ENCODE peak calls at places on chromosomes 3 and 15, in six cellular contexts. One of them, this sample, is unnamed.

GRCh38 chr3:104349836-104350235 is 1016.9 kb upstream of the ALCAM start:
- DNase-seq in GM12878: no peak
- DNase-seq in H1: no peak
- DNase-seq in HepG2: no peak
- DNase-seq in HCT116: no peak
- DNase-seq in K562: no peak
- DNase-seq in this sample: no peak

GRCh38 chr15:34241376-34242350 is 16.8 kb downstream of the EMC4 start:
- DNase-seq in H1: no peak
- DNase-seq in GM12878: no peak
- DNase-seq in HCT116: no peak
- DNase-seq in K562: peak; percentile 43
- DNase-seq in HepG2: peak; percentile 34
- DNase-seq in this sample: no peak

GRCh38 chr15:67915374-67916050 is 75.7 kb upstream of the RNU6-1 start:
- DNase-seq in HCT116: no peak
- DNase-seq in HepG2: peak; percentile 96
- DNase-seq in H1: no peak
- DNase-seq in K562: no peak
- DNase-seq in GM12878: no peak
- DNase-seq in this sample: no peak

GRCh38 chr3:113454057-113454456 is 12.8 kb upstream of the CFAP44 start:
- DNase-seq in HepG2: no peak
- DNase-seq in HCT116: no peak
- DNase-seq in K562: no peak
- DNase-seq in GM12878: no peak
- DNase-seq in H1: no peak
- DNase-seq in this sample: no peak

GRCh38 chr15:41692049-41692448 is 31.8 kb downstream of the MGA start:
- DNase-seq in K562: no peak
- DNase-seq in HCT116: no peak
- DNase-seq in GM12878: no peak
- DNase-seq in H1: no peak
- DNase-seq in HepG2: no peak
- DNase-seq in this sample: no peak

GRCh38 chr3:44894485-44894884 is 20.1 kb downstream of the TGM4 start:
- DNase-seq in HepG2: no peak
- DNase-seq in HCT116: no peak
- DNase-seq in GM12878: no peak
- DNase-seq in K562: no peak
- DNase-seq in H1: no peak
- DNase-seq in this sample: no peak

GRCh38 chr3:46100812-46101211 is 73.5 kb upstream of the XCR1 start:
- DNase-seq in H1: no peak
- DNase-seq in K562: no peak
- DNase-seq in HCT116: no peak
- DNase-seq in GM12878: no peak
- DNase-seq in HepG2: no peak
- DNase-seq in this sample: no peak

GRCh38 chr3:143207338-143207961 is 87.9 kb downstream of the CHST2 start:
- DNase-seq in HCT116: no peak
- DNase-seq in GM12878: peak; percentile 95
- DNase-seq in H1: no peak
- DNase-seq in HepG2: no peak
- DNase-seq in K562: peak; percentile 33
- DNase-seq in this sample: no peak

GRCh38 chr15:76235186-76235826 is 76.0 kb downstream of the ETFA start:
- DNase-seq in GM12878: no peak
- DNase-seq in HCT116: peak; percentile 19
- DNase-seq in K562: no peak
- DNase-seq in HepG2: peak; percentile 42
- DNase-seq in H1: no peak
- DNase-seq in this sample: no peak

GRCh38 chr15:99708563-99708962 is 24.7 kb downstream of the LYSMD4 start:
- DNase-seq in K562: no peak
- DNase-seq in HepG2: no peak
- DNase-seq in H1: no peak
- DNase-seq in HCT116: peak; percentile 79
- DNase-seq in GM12878: no peak
- DNase-seq in this sample: no peak

GRCh38 chr3:45906681-45907220 is 20.4 kb downstream of the CCR9 start:
- DNase-seq in K562: peak; percentile 40
- DNase-seq in GM12878: no peak
- DNase-seq in H1: no peak
- DNase-seq in HepG2: peak; percentile 8
- DNase-seq in HCT116: no peak
- DNase-seq in this sample: no peak

GRCh38 chr15:87702270-87702669 is 554.3 kb downstream of the NTRK3 start:
- DNase-seq in HCT116: no peak
- DNase-seq in K562: no peak
- DNase-seq in HepG2: no peak
- DNase-seq in H1: no peak
- DNase-seq in GM12878: no peak
- DNase-seq in this sample: no peak

GRCh38 chr3:177441281-177441812 is 244.1 kb upstream of the TBL1XR1 start:
- DNase-seq in GM12878: no peak
- DNase-seq in HepG2: no peak
- DNase-seq in HCT116: no peak
- DNase-seq in K562: no peak
- DNase-seq in H1: no peak
- DNase-seq in this sample: no peak

GRCh38 chr3:194042947-194043346 is 93.0 kb upstream of the HES1 start:
- DNase-seq in K562: no peak
- DNase-seq in HCT116: no peak
- DNase-seq in GM12878: no peak
- DNase-seq in H1: no peak
- DNase-seq in HepG2: peak; percentile 16
- DNase-seq in this sample: no peak

GRCh38 chr15:72724028-72724427 is 38.0 kb downstream of the BBS4 start:
- DNase-seq in GM12878: no peak
- DNase-seq in HCT116: no peak
- DNase-seq in HepG2: no peak
- DNase-seq in H1: no peak
- DNase-seq in K562: no peak
- DNase-seq in this sample: no peak

GRCh38 chr15:56608140-56608778 is 125.0 kb downstream of the ZNF280D start:
- DNase-seq in K562: no peak
- DNase-seq in HCT116: no peak
- DNase-seq in H1: no peak
- DNase-seq in HepG2: no peak
- DNase-seq in GM12878: peak; percentile 66
- DNase-seq in this sample: no peak

GRCh38 chr3:47912006-47912504 is 104.2 kb downstream of the MAP4 start:
- DNase-seq in K562: no peak
- DNase-seq in HCT116: no peak
- DNase-seq in H1: no peak
- DNase-seq in HepG2: no peak
- DNase-seq in GM12878: no peak
- DNase-seq in this sample: no peak

GRCh38 chr3:8975081-8976020 is 12.1 kb upstream of the RAD18 start:
- DNase-seq in K562: no peak
- DNase-seq in GM12878: no peak
- DNase-seq in HCT116: no peak
- DNase-seq in H1: no peak
- DNase-seq in HepG2: no peak
- DNase-seq in this sample: no peak

GRCh38 chr3:11477286-11477935 is 166.3 kb downstream of the VGLL4 start:
- DNase-seq in GM12878: no peak
- DNase-seq in HepG2: no peak
- DNase-seq in H1: no peak
- DNase-seq in HCT116: no peak
- DNase-seq in K562: no peak
- DNase-seq in this sample: no peak

GRCh38 chr3:112811150-112811884 is 35.3 kb downstream of the CD200R1L start:
- DNase-seq in H1: no peak
- DNase-seq in HCT116: no peak
- DNase-seq in K562: no peak
- DNase-seq in HepG2: no peak
- DNase-seq in GM12878: no peak
- DNase-seq in this sample: no peak

GRCh38 chr3:121430816-121431215 is 115.0 kb downstream of the POLQ start:
- DNase-seq in GM12878: no peak
- DNase-seq in HepG2: no peak
- DNase-seq in HCT116: no peak
- DNase-seq in H1: no peak
- DNase-seq in K562: no peak
- DNase-seq in this sample: no peak

GRCh38 chr3:31532587-31533168 is at the start of gene STT3B:
- DNase-seq in HepG2: peak; percentile 62
- DNase-seq in GM12878: peak; percentile 49
- DNase-seq in H1: peak; percentile 33
- DNase-seq in HCT116: peak; percentile 40
- DNase-seq in K562: peak; percentile 82
- DNase-seq in this sample: peak; percentile 58

GRCh38 chr3:88589131-88589530 is 439.4 kb downstream of the C3orf38 start:
- DNase-seq in HCT116: no peak
- DNase-seq in H1: no peak
- DNase-seq in HepG2: no peak
- DNase-seq in K562: no peak
- DNase-seq in GM12878: no peak
- DNase-seq in this sample: no peak

DNA sequence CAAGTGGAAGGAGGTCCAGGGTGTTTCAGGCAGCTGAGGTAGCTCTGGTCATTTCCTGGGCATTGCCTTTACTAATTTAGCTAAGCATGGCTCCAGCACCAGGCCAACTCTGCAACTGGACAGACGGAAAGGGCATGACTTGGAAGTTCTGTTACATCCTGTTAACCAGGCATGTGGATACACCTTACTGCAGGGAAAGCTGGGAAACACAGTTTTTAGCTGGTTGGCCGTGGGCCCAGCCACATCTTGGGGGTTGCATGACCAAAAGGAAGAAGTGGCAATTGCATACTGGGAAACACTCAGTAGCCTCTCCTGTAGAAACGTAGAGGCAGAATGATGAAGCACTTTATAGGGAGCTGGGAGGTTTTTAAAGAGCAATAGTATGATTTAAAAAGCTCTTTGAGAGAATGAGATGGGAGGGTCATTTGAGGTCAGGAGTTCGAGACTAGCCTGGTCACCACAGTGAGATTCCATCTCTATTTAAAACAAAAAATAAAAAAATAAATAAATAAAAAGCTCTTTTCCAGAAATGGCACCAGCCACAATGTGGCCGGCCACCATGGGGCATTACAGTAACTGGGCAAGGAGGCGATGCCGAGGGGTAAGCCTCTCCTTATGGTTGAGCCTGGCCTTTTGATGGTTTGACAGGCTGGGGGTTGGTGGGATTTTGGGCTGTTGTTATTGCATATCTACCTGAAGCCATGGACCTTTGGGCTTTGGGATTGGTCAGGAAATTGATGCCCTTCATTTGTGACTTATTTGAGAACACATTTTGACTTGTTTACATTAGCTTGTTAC is 28.6 kb downstream of the TRAK1 start:
- DNase-seq in GM12878: no peak
- DNase-seq in HCT116: no peak
- DNase-seq in K562: no peak
- DNase-seq in HepG2: no peak
- DNase-seq in H1: no peak
- DNase-seq in this sample: no peak
- H3K4me1 ChIP-seq in GM12878: peaks cover 52% of the 10 kb centered on the region
- H3K4me1 ChIP-seq in HCT116: peaks cover 40% of the 10 kb centered on the region
- H3K4me1 ChIP-seq in K562: peaks cover 5% of the 10 kb centered on the region
- H3K4me1 ChIP-seq in HepG2: peaks cover 81% of the 10 kb centered on the region
- H3K4me1 ChIP-seq in H1: peaks cover 4% of the 10 kb centered on the region
- H3K4me1 ChIP-seq in this sample: peaks cover 5% of the 10 kb centered on the region

DNA sequence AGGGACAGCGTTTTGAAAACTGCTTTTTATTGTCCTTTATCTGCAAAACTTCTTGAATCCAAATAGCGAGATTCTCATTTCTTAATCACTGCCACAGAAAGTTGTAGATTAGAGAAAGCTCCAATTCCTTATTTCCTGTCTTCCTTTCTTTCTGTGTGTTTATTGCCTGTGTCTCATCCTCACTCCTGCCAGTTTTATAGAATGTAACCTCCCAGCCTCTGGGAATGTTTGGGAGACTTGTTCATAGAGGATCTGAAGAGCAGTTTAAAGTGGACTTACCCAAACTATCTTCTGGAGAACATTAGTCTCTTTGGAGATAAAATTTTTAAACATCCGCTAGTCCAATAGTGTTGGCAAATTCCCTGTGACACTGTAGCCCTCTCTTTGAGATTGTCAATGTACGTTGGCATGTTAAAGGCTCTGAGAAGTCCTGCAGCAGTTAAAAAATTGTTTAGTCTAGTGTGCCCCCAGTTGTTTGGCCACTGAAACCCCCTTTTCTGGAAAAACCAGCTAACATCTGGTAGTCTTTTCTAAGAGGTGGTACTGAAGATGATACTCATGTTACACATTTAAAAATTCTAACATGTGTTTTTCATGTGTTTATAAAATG is 50.5 kb downstream of the FLNB start:
- DNase-seq in HCT116: no peak
- DNase-seq in K562: no peak
- DNase-seq in GM12878: no peak
- DNase-seq in H1: no peak
- DNase-seq in HepG2: no peak
- DNase-seq in this sample: no peak
- TF ChIP-seq ZNF274 in HCT116: no peak
- TF ChIP-seq ZNF274 in K562: no peak
- TF ChIP-seq ZNF274 in GM12878: no peak
- TF ChIP-seq ZNF274 in H1: no peak
- TF ChIP-seq ZNF274 in HepG2: no peak
- TF ChIP-seq ZNF274 in this sample: no peak

GRCh38 chr3:183114374-183114773 is 15.1 kb upstream of the MCCC1 start:
- DNase-seq in H1: no peak
- DNase-seq in HepG2: no peak
- DNase-seq in GM12878: no peak
- DNase-seq in HCT116: no peak
- DNase-seq in K562: no peak
- DNase-seq in this sample: no peak
- H3K9ac ChIP-seq in H1: no peak overlapping the region
- H3K9ac ChIP-seq in HepG2: no peak overlapping the region
- H3K9ac ChIP-seq in GM12878: no peak overlapping the region
- H3K9ac ChIP-seq in HCT116: no peak overlapping the region
- H3K9ac ChIP-seq in K562: no peak overlapping the region
- H3K9ac ChIP-seq in this sample: no peak overlapping the region

DNA sequence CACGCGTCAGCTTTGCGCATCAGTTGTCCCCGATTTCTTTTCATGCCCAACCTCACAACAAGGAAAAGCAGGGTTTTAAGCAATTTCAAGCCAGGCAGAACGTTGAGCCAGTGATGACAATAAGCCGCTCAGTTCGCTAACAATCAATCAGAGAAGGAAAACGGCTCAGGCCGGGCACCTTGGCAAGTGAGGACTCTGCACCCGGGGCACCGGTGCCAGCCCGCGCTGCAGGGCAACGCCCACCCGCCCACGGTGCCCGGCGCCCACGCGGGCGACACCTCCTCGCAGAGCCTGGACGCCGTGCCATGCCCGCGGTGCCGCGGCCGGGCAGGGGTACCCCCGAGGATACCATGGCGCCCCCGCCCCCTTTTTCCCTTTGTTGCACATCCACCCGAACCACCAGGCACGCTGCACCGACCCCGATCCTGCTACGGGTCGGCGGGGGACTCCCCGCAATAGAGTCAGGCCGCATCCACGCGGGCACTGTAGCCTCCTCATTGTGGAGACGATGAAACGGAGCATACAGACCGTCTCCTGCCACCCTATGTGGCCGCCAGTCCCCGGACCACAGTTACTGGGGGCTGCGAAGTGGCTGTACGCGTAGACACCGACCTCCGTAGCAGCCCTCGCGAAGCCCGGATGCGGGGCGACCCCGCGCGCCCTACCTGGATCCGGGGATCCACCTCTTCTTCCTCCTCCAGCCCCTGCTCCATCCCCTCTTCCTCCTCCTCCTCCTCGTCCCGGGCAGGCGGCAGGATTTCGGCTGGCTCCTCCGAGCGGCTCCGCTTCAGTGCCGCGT is 581 bp downstream of the SH3BP5 start:
- DNase-seq in HCT116: no peak
- DNase-seq in H1: no peak
- DNase-seq in HepG2: no peak
- DNase-seq in GM12878: no peak
- DNase-seq in K562: no peak
- DNase-seq in this sample: no peak
- H3K4me1 ChIP-seq in HCT116: peaks cover 8% of the 10 kb centered on the region
- H3K4me1 ChIP-seq in H1: peaks cover 8% of the 10 kb centered on the region
- H3K4me1 ChIP-seq in HepG2: peaks cover 10% of the 10 kb centered on the region
- H3K4me1 ChIP-seq in GM12878: peaks cover 40% of the 10 kb centered on the region
- H3K4me1 ChIP-seq in K562: peaks cover 31% of the 10 kb centered on the region
- H3K4me1 ChIP-seq in this sample: peaks cover 6% of the 10 kb centered on the region